ENCODE peak calls at places on chromosomes 2 and 18, in nine cellular contexts. D is EL; E is AG08396; X is NCI-H2029; I is iris pigment epithelial cell; Y is CD8-positive, alpha-beta memory T cell; Q is CD4-positive, alpha-beta T cell; V is hypothalamus; F is amniotic stem cell. P is an unnamed sample.

GRCh38 chr2:30631051-30631671 is 176.1 kb downstream of the CAPN13 start:
- DNase-seq in D (no peak), E (no peak), X (no peak), I (peak), Y (no peak), Q (no peak), V (no peak), F (no peak), P (no peak)

GRCh38 chr2:168466190-168466737 is 10.2 kb downstream of the CERS6 start:
- DNase-seq in D (no peak), E (no peak), X (no peak), I (no peak), Y (no peak), Q (no peak), V (no peak), F (no peak), P (no peak)

GRCh38 chr2:29246388-29247300 is 131.4 kb downstream of the CLIP4 start:
- DNase-seq in D (no peak), E (no peak), X (no peak), I (no peak), Y (no peak), Q (no peak), V (no peak), F (no peak), P (no peak)

GRCh38 chr2:162211747-162212146 is 31.5 kb downstream of the FAP start:
- DNase-seq in D (no peak), E (no peak), X (no peak), I (peak), Y (no peak), Q (no peak), V (no peak), F (no peak), P (no peak)

GRCh38 chr2:20091305-20091991 is 40.0 kb upstream of the LAPTM4A start:
- DNase-seq in D (peak), E (peak), X (no peak), I (peak), Y (no peak), Q (no peak), V (no peak), F (peak), P (no peak)

GRCh38 chr2:238136820-238137537 is 1.5 kb upstream of the KLHL30 start:
- DNase-seq in D (peak), E (peak), X (no peak), I (peak), Y (no peak), Q (no peak), V (no peak), F (no peak), P (no peak)

GRCh38 chr2:44237221-44237620 is 38.1 kb upstream of the SLC3A1 start:
- DNase-seq in D (no peak), E (no peak), X (no peak), I (no peak), Y (peak), Q (no peak), V (no peak), F (no peak), P (no peak)

GRCh38 chr2:50491541-50492114 is 540.3 kb downstream of the NRXN1 start:
- DNase-seq in D (peak), E (peak), X (no peak), I (peak), Y (no peak), Q (no peak), V (peak), F (no peak), P (no peak)

GRCh38 chr18:31203086-31203793 is 40.6 kb upstream of the DSC1 start:
- DNase-seq in D (no peak), E (no peak), X (no peak), I (no peak), Y (no peak), Q (no peak), V (no peak), F (no peak), P (no peak)

GRCh38 chr18:63260075-63260754 is 59.4 kb downstream of the BCL2 start:
- DNase-seq in D (no peak), E (no peak), X (no peak), I (no peak), Y (no peak), Q (no peak), V (no peak), F (no peak), P (no peak)

GRCh38 chr2:20074001-20074648 is 22.7 kb upstream of the LAPTM4A start:
- DNase-seq in D (no peak), E (no peak), X (peak), I (no peak), Y (no peak), Q (no peak), V (no peak), F (no peak), P (no peak)

GRCh38 chr2:127105656-127106456 is 1.1 kb downstream of the BIN1 start:
- DNase-seq in D (peak), E (peak), X (no peak), I (peak), Y (no peak), Q (no peak), V (no peak), F (no peak), P (no peak)

GRCh38 chr2:221572180-221572820 is at the start of gene EPHA4:
- DNase-seq in D (peak), E (peak), X (peak), I (peak), Y (peak), Q (peak), V (peak), F (peak), P (peak)

GRCh38 chr18:60485207-60485606 is 112.6 kb upstream of the MC4R start:
- DNase-seq in D (peak), E (no peak), X (no peak), I (peak), Y (no peak), Q (no peak), V (no peak), F (no peak), P (no peak)